ENCODE peak calls at places on chromosomes 2 and 18, in four cellular contexts. F, H, V and T are unnamed samples.

GRCh38 chr18:33369711-33370449 is 70.6 kb downstream of the CCDC178 start:
- DNase-seq in F (no peak), H (no peak), V (no peak), T (no peak)

GRCh38 chr2:27566628-27567027 is 16.2 kb upstream of the ZNF512 start:
- DNase-seq in F (no peak), H (no peak), V (no peak), T (no peak)

GRCh38 chr2:46275995-46276394 is 21.2 kb upstream of the EPAS1 start:
- DNase-seq in F (no peak), H (peak; percentile 79), V (no peak), T (peak; percentile 35)

GRCh38 chr2:65129613-65130439 is at the start of gene RAB1A:
- DNase-seq in F (peak; percentile 91), H (peak; percentile 98), V (peak; percentile 98), T (peak; percentile 100)

GRCh38 chr2:209688388-209688787 is 83.2 kb upstream of the UNC80 start:
- DNase-seq in F (no peak), H (no peak), V (no peak), T (no peak)

GRCh38 chr2:197159681-197160211 is 150.8 kb downstream of the ANKRD44 start:
- DNase-seq in F (no peak), H (no peak), V (no peak), T (no peak)

GRCh38 chr18:59851784-59852399 is 47.9 kb upstream of the PMAIP1 start:
- DNase-seq in F (no peak), H (no peak), V (no peak), T (no peak)

GRCh38 chr2:47950340-47951280 is 44.3 kb upstream of the FBXO11 start:
- DNase-seq in F (no peak), H (no peak), V (no peak), T (no peak)

GRCh38 chr2:3001595-3002184 is 375.9 kb downstream of the EIPR1 start:
- DNase-seq in F (no peak), H (no peak), V (no peak), T (no peak)

GRCh38 chr2:204544961-204545860 is at the start of gene PARD3B:
- DNase-seq in F (peak; percentile 25), H (peak; percentile 70), V (peak; percentile 48), T (peak; percentile 76)

GRCh38 chr2:164840930-164841718 is 499 bp downstream of the COBLL1 start:
- DNase-seq in F (no peak), H (peak; percentile 56), V (peak; percentile 65), T (peak; percentile 76)

GRCh38 chr18:49364821-49365220 is 95.6 kb downstream of the DYM start:
- DNase-seq in F (no peak), H (no peak), V (no peak), T (no peak)

GRCh38 chr2:69192176-69192945 is 179.4 kb downstream of the ANTXR1 start:
- DNase-seq in F (no peak), H (no peak), V (no peak), T (peak; percentile 52)

GRCh38 chr2:160062283-160063005 is at the start of gene PLA2R1:
- DNase-seq in F (no peak), H (no peak), V (peak; percentile 21), T (peak; percentile 69)

GRCh38 chr2:236178921-236179652 is 10.9 kb upstream of the GBX2 start:
- DNase-seq in F (no peak), H (no peak), V (no peak), T (no peak)

GRCh38 chr2:113976277-113976928 is 86.5 kb downstream of the ACTR3 start:
- DNase-seq in F (no peak), H (no peak), V (no peak), T (no peak)